ENCODE peak calls at places on chromosome 2, in five cellular contexts. X is OCI-LY7, Q is HepG2, U is IMR-90, C is neural progenitor cell. G is an unnamed sample.

GRCh38 chr2:8822218-8822617 is 15.2 kb downstream of the KIDINS220 start:
- DNase-seq in X (no peak), Q (peak; percentile 20), C (no peak), U (peak; percentile 33), G (peak; percentile 20)

GRCh38 chr2:36561223-36561944 is 36.6 kb downstream of the FEZ2 start:
- DNase-seq in Q (peak; percentile 18), X (no peak), U (peak; percentile 93), C (no peak), G (peak; percentile 97)

GRCh38 chr2:70984228-70984575 is 5.8 kb downstream of the ANKRD53 start:
- DNase-seq in U (no peak), C (no peak), X (no peak), Q (no peak), G (no peak)

GRCh38 chr2:238698451-238699306 is 149.2 kb upstream of the TWIST2 start:
- DNase-seq in X (no peak), C (no peak), U (no peak), Q (no peak), G (no peak)

GRCh38 chr2:73324126-73324525 is 30.8 kb upstream of the EGR4 start:
- DNase-seq in C (no peak), Q (no peak), U (no peak), X (no peak), G (no peak)

GRCh38 chr2:215080545-215080944 is 57.9 kb downstream of the ABCA12 start:
- DNase-seq in C (no peak), X (no peak), U (no peak), Q (no peak), G (no peak)

GRCh38 chr2:95384854-95385569 is 17.5 kb upstream of the FAHD2A start:
- DNase-seq in U (no peak), X (no peak), Q (no peak), C (peak; percentile 76), G (peak; percentile 14)

GRCh38 chr2:134258684-134259408 is 5.0 kb downstream of the MGAT5 start:
- DNase-seq in C (no peak), X (peak; percentile 73), U (no peak), Q (no peak), G (no peak)

GRCh38 chr2:191677091-191677645 is 768 bp upstream of the NABP1 start:
- DNase-seq in Q (peak; percentile 59), X (peak; percentile 39), C (peak; percentile 49), U (peak; percentile 93), G (peak; percentile 93)

GRCh38 chr2:136085810-136086209 is 32.1 kb downstream of the CXCR4 start:
- DNase-seq in X (no peak), Q (no peak), U (no peak), C (no peak), G (no peak)

GRCh38 chr2:196239622-196240587 is 68.5 kb upstream of the STK17B start:
- DNase-seq in Q (no peak), C (no peak), X (peak; percentile 96), U (peak; percentile 93), G (peak; percentile 82)

GRCh38 chr2:68094111-68094510 is 31.3 kb upstream of the C1D start:
- DNase-seq in X (no peak), U (no peak), C (no peak), Q (no peak), G (no peak)

GRCh38 chr2:211516537-211516936 is 960.1 kb downstream of the CPS1 start:
- DNase-seq in C (no peak), Q (no peak), U (no peak), X (no peak), G (no peak)

GRCh38 chr2:111119004-111119846 is 1.5 kb upstream of the BCL2L11 start:
- DNase-seq in X (peak; percentile 30), C (peak; percentile 44), U (no peak), Q (no peak), G (peak; percentile 24)

GRCh38 chr2:5290911-5291546 is 401.2 kb upstream of the SOX11 start:
- DNase-seq in X (peak; percentile 8), C (no peak), U (no peak), Q (no peak), G (no peak)

GRCh38 chr2:10305715-10306114 is 3.0 kb downstream of the HPCAL1 start:
- DNase-seq in X (peak; percentile 56), C (peak; percentile 50), Q (peak; percentile 60), U (no peak), G (no peak)

GRCh38 chr2:190950566-190950991 is 63.4 kb downstream of the STAT1 start:
- DNase-seq in Q (no peak), U (no peak), X (no peak), C (no peak), G (no peak)

GRCh38 chr2:19829672-19830071 is 72.1 kb downstream of the TTC32 start:
- DNase-seq in C (no peak), Q (no peak), X (no peak), U (no peak), G (no peak)

GRCh38 chr2:157592983-157593382 is 35.7 kb downstream of the ACVR1C start:
- DNase-seq in U (peak; percentile 8), X (peak; percentile 35), Q (peak; percentile 4), C (no peak), G (peak; percentile 43)

GRCh38 chr2:11682590-11682915 is 12.6 kb upstream of the NTSR2 start:
- DNase-seq in C (no peak), X (no peak), U (no peak), Q (no peak), G (no peak)

GRCh38 chr2:10518470-10519060 is 70.4 kb upstream of the ODC1 start:
- DNase-seq in Q (no peak), U (no peak), C (no peak), X (no peak), G (no peak)

GRCh38 chr2:21372654-21373053 is 248.9 kb downstream of the TDRD15 start:
- DNase-seq in Q (peak; percentile 39), C (peak; percentile 41), U (peak; percentile 50), X (peak; percentile 33), G (peak; percentile 2)

GRCh38 chr2:27737676-27738348 is 33.7 kb upstream of the MRPL33 start:
- DNase-seq in Q (peak; percentile 85), C (no peak), X (no peak), U (peak; percentile 84), G (peak; percentile 92)

GRCh38 chr2:74357627-74358026 is 14.4 kb upstream of the SLC4A5 start:
- DNase-seq in X (no peak), U (peak; percentile 8), C (no peak), Q (no peak), G (peak; percentile 74)

DNA sequence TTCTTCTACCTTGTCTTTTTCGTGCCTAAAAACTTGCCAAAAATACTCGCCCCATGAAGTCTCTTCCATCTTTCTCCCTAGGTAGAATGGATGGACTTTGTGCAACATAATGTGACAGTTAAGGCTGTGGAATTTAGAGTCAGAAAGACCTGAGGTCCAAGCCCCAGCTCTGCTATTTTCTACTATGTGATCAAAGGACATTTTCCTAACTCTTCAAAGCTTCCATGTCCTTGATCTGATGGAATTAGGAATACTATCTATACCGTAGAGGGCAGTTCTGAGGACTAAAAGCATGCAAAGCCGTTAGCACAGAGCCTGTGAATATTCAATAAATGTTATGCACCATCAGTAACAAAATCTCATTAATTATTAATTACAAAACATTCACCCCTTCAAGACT is 15.2 kb downstream of the IWS1 start:
- DNase-seq in X (no peak), Q (peak; percentile 79), U (no peak), C (no peak), G (no peak)
- H4K20me1 ChIP-seq in X (peaks cover 36% of the 10 kb centered on the region), Q (peaks cover 49% of the 10 kb centered on the region), U (peaks cover 67% of the 10 kb centered on the region), C (peaks cover 98% of the 10 kb centered on the region), G (no peaks in the 10 kb centered on the region)

GRCh38 chr2:58891828-58892366 is 650.8 kb upstream of the FANCL start:
- DNase-seq in U (no peak), Q (peak; percentile 5), X (no peak), C (no peak), G (no peak)
- H4K20me1 ChIP-seq in U (no peaks in the 10 kb centered on the region), Q (no peaks in the 10 kb centered on the region), X (no peaks in the 10 kb centered on the region), C (no peaks in the 10 kb centered on the region), G (no peaks in the 10 kb centered on the region)

GRCh38 chr2:149579972-149580882 is 7.3 kb downstream of the MMADHC start:
- DNase-seq in Q (no peak), U (peak; percentile 63), X (no peak), C (no peak), G (peak; percentile 35)
- H4K20me1 ChIP-seq in Q (peaks cover 4% of the 10 kb centered on the region), U (peaks cover 2% of the 10 kb centered on the region), X (peaks cover 7% of the 10 kb centered on the region), C (peaks cover 5% of the 10 kb centered on the region), G (no peaks in the 10 kb centered on the region)

GRCh38 chr2:186493564-186494085 is 7.6 kb downstream of the ZC3H15 start:
- DNase-seq in Q (no peak), U (no peak), X (no peak), C (no peak), G (no peak)
- H4K20me1 ChIP-seq in Q (peaks cover 48% of the 10 kb centered on the region), U (peaks cover 54% of the 10 kb centered on the region), X (peaks cover 49% of the 10 kb centered on the region), C (peaks cover 70% of the 10 kb centered on the region), G (peaks cover 31% of the 10 kb centered on the region)

GRCh38 chr2:65388051-65388531 is 44.3 kb downstream of the SPRED2 start:
- DNase-seq in Q (no peak), X (no peak), C (no peak), U (no peak), G (no peak)
- H4K20me1 ChIP-seq in Q (peaks cover 78% of the 10 kb centered on the region), X (no peaks in the 10 kb centered on the region), C (peaks cover 57% of the 10 kb centered on the region), U (peaks cover 69% of the 10 kb centered on the region), G (no peaks in the 10 kb centered on the region)

GRCh38 chr2:222884114-222884764 is 23.4 kb downstream of the ACSL3 start:
- DNase-seq in Q (no peak), X (no peak), C (no peak), U (no peak), G (peak; percentile 25)
- H4K20me1 ChIP-seq in Q (peaks cover 99% of the 10 kb centered on the region), X (peaks cover 20% of the 10 kb centered on the region), C (peaks cover 47% of the 10 kb centered on the region), U (peaks cover 63% of the 10 kb centered on the region), G (peaks cover 12% of the 10 kb centered on the region)

DNA sequence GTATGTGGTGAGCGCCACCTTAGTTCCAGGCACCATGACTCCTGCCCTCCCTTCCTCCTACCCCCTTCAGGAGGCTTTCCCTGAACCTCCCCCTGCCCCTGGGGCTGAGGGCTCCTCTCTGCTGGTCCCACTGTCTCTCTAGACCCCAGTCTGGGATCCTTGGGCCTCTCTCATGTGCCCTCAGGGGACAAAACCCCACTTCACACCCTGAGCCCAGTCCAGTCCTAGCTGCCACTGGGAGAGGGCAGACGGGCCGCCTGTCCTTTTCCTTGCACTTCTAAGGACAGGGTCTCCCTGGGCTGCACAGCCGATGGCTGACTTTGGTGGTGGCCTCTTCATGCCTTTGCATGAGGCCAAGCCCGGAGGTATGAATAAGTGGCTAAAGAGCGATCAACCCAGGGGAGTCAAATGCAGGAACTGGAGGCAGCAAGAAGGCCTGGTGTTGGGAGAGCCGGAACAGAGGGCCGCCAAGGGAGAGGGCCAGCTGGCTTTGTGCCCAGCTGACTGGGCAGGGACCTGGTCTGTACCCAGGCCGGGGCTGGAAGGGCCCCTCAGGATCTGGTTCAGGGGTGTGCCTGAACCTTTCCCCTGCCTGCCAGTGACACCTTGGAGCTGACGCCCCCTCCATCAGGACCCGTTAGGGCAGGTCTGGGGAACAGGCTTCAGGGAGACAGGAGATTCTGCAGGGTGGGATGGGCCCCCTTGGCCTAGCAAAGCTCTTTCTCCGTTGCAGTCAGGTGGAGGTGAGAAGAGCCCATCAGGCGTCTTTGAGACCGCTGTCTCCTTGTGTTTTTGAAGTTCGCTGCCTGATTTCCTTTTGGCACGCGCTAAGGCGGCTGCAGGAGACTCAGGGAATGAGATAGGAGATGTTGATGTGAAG is 29.6 kb downstream of the GLI2 start:
- DNase-seq in Q (no peak), C (no peak), U (peak; percentile 48), X (no peak), G (no peak)
- H4K20me1 ChIP-seq in Q (no peaks in the 10 kb centered on the region), C (peaks cover 100% of the 10 kb centered on the region), U (peaks cover 27% of the 10 kb centered on the region), X (no peaks in the 10 kb centered on the region), G (no peaks in the 10 kb centered on the region)

GRCh38 chr2:173358617-173359016 is 3.9 kb downstream of the CDCA7 start:
- DNase-seq in X (no peak), C (no peak), U (no peak), Q (no peak), G (no peak)
- H4K20me1 ChIP-seq in X (peaks cover 57% of the 10 kb centered on the region), C (peaks cover 35% of the 10 kb centered on the region), U (no peaks in the 10 kb centered on the region), Q (peaks cover 12% of the 10 kb centered on the region), G (no peaks in the 10 kb centered on the region)

G was measured in GM23248.